ENCODE peak calls at places on chromosomes 11 and 22, in eight cellular contexts. T is IMR-90; C is progenitor cell of endocrine pancreas; N is AG08396; L is fibroblast of gingiva; U is stimulated activated CD4-positive, alpha-beta T cell treated with anti-CD3 and anti-CD28 coated beads, TNF-alpha, amount 100 ng/mL, for 1 hour; K is amygdala; S is effector memory CD4-positive, alpha-beta T cell. Y is an unnamed sample.

GRCh38 chr11:34468209-34468841 is 29.6 kb downstream of the CAT start:
- DNase-seq in N (no peak), S (no peak), L (no peak), U (no peak), C (no peak), T (peak), K (no peak), Y (no peak)

GRCh38 chr11:67584205-67584880 is 731 bp downstream of the GSTP1 start:
- DNase-seq in L (peak), N (peak), C (peak), T (peak), U (no peak), K (peak), S (no peak), Y (no peak)

GRCh38 chr22:25702571-25703167 is 39.3 kb upstream of the MYO18B start:
- DNase-seq in U (no peak), L (no peak), S (no peak), N (no peak), K (no peak), C (no peak), T (no peak), Y (no peak)

GRCh38 chr22:23401111-23401909 is 178.8 kb downstream of the IGLL1 start:
- DNase-seq in C (no peak), N (peak), U (no peak), T (peak), L (peak), S (no peak), K (no peak), Y (no peak)

GRCh38 chr11:47507868-47508594 is 44.9 kb downstream of the CELF1 start:
- DNase-seq in C (no peak), T (no peak), N (no peak), L (no peak), S (no peak), U (no peak), K (no peak), Y (no peak)

GRCh38 chr11:75439026-75439425 is 6.0 kb upstream of the KLHL35 start:
- DNase-seq in K (no peak), S (no peak), N (no peak), T (no peak), U (no peak), C (no peak), L (no peak), Y (no peak)

GRCh38 chr11:76662656-76663460 is 7.7 kb downstream of the LRRC32 start:
- DNase-seq in L (no peak), U (no peak), S (no peak), K (no peak), T (no peak), N (no peak), C (no peak), Y (no peak)

GRCh38 chr11:97786961-97787360 is 1233.8 kb upstream of the CNTN5 start:
- DNase-seq in L (no peak), U (no peak), T (no peak), C (no peak), S (no peak), K (no peak), N (no peak), Y (no peak)

GRCh38 chr22:23889620-23890019 is 4.6 kb upstream of the MIF start:
- DNase-seq in T (no peak), L (no peak), N (no peak), U (no peak), C (no peak), S (no peak), K (no peak), Y (no peak)

GRCh38 chr11:76629133-76629852 is 41.3 kb downstream of the LRRC32 start:
- DNase-seq in T (peak), N (no peak), K (no peak), U (no peak), S (peak), L (peak), C (no peak), Y (no peak)

GRCh38 chr22:26918236-26918635 is 260.8 kb downstream of the MIAT start:
- DNase-seq in U (no peak), T (no peak), K (no peak), L (no peak), C (no peak), S (no peak), N (no peak), Y (no peak)

GRCh38 chr22:45262931-45263789 is 21.6 kb upstream of the UPK3A start:
- DNase-seq in C (no peak), S (no peak), N (no peak), T (no peak), L (no peak), U (no peak), K (no peak), Y (no peak)

GRCh38 chr11:128937480-128937879 is 5.2 kb downstream of the TP53AIP1 start:
- DNase-seq in U (no peak), K (no peak), L (no peak), C (no peak), T (no peak), N (no peak), S (no peak), Y (no peak)

Y was measured in T-helper 17 cell.